ENCODE peak calls at places on chromosome 11, in five cellular contexts. Y is activated CD8-positive, alpha-beta T cell treated with anti-CD3 and anti-CD28 coated beads, Interleukin-2, amount 10 ng/mL, durations not matched to agents 7 days and 5 days; K is activated naive CD4-positive, alpha-beta T cell treated with anti-CD3 and anti-CD28 coated beads, Interleukin-2, amount 50 U/mL, for 72 hours; U is gastroesophageal sphincter; J is stimulated activated naive CD8-positive, alpha-beta T cell treated with anti-CD3 and anti-CD28 coated beads, Interleukin-15, Interleukin-2, amounts not matched to agents 100 U/mL and 50 U/mL, for 24 hours. P is an unnamed sample.

GRCh38 chr11:130243816-130244215 is 70.9 kb downstream of the ZBTB44 start:
- ATAC-seq in Y (peak; percentile 82), K (no peak), U (no peak), J (no peak), P (no peak)

GRCh38 chr11:93645938-93646337 is 15.5 kb upstream of the CEP295 start:
- ATAC-seq in Y (no peak), K (no peak), U (no peak), J (no peak), P (no peak)

GRCh38 chr11:19970944-19971343 is 189.3 kb downstream of the DBX1 start:
- ATAC-seq in Y (no peak), K (peak; percentile 84), U (no peak), J (peak; percentile 92), P (no peak)

GRCh38 chr11:74037309-74037708 is 28.4 kb upstream of the UCP3 start:
- ATAC-seq in Y (no peak), K (no peak), U (no peak), J (no peak), P (no peak)

GRCh38 chr11:34999453-34999852 is 83.0 kb downstream of the PDHX start:
- ATAC-seq in Y (no peak), K (peak; percentile 14), U (no peak), J (no peak), P (no peak)

GRCh38 chr11:125167954-125168821 is 3.6 kb downstream of the PKNOX2 start:
- ATAC-seq in Y (no peak), K (no peak), U (no peak), J (no peak), P (no peak)

GRCh38 chr11:65569973-65570918 is at the start of gene ZNRD2:
- ATAC-seq in Y (peak; percentile 70), K (peak; percentile 80), U (peak; percentile 88), J (peak; percentile 84), P (peak; percentile 89)

GRCh38 chr11:119493712-119494111 is 70.7 kb upstream of the THY1 start:
- ATAC-seq in Y (no peak), K (no peak), U (no peak), J (no peak), P (no peak)

GRCh38 chr11:115974703-115975102 is 470.5 kb upstream of the CADM1 start:
- ATAC-seq in Y (no peak), K (no peak), U (no peak), J (no peak), P (no peak)

GRCh38 chr11:9069256-9069655 is 22.1 kb downstream of the SCUBE2 start:
- ATAC-seq in Y (no peak), K (no peak), U (no peak), J (no peak), P (no peak)

GRCh38 chr11:76391039-76391438 is 9.9 kb downstream of the GVQW3 start:
- ATAC-seq in Y (no peak), K (no peak), U (no peak), J (no peak), P (no peak)

GRCh38 chr11:27525824-27526516 is 19.4 kb upstream of the LIN7C start:
- ATAC-seq in Y (no peak), K (no peak), U (no peak), J (no peak), P (no peak)

P was measured in stimulated activated memory B cell treated with anti-CD40 and anti-IgM and Interleukin-4, amounts not matched to agents 10 μg/mL and 1 μg/mL and 100 μg/mL, for 72 hours.